ENCODE peak calls at places on chromosomes 1 and 21, in eight cellular contexts. One of them, this sample, is unnamed.
A peak's percentile ranks its signal among the peaks of the same experiment; 100 is the strongest.

GRCh38 chr1:76066390-76066789 is 8.2 kb upstream of the ST6GALNAC3 start:
- DNase-seq in stimulated activated CD4-positive, alpha-beta T cell treated with anti-CD3 and anti-CD28 coated beads, Interleukin-1b, Interleukin-23, amount 100 ng/mL, for 24 hours: no peak
- DNase-seq in stimulated activated CD8-positive, alpha-beta memory T cell treated with anti-CD3 and anti-CD28 coated beads, Interleukin-4, amount 100 ng/mL, for 1 hour: no peak
- DNase-seq in neural progenitor cell: no peak
- DNase-seq in NCI-H510A: no peak
- DNase-seq in Calu3: no peak
- DNase-seq in activated CD8-positive, alpha-beta T cell treated with anti-CD3 and anti-CD28 coated beads for 36 hours: no peak
- DNase-seq in activated CD4-positive, alpha-beta T cell treated with anti-CD3 and anti-CD28 coated beads for 24 hours: no peak
- DNase-seq in this sample: no peak

GRCh38 chr1:33927721-33928120 is 63.8 kb downstream of the HMGB4 start:
- DNase-seq in neural progenitor cell: no peak
- DNase-seq in stimulated activated CD8-positive, alpha-beta memory T cell treated with anti-CD3 and anti-CD28 coated beads, Interleukin-4, amount 100 ng/mL, for 1 hour: no peak
- DNase-seq in NCI-H510A: no peak
- DNase-seq in stimulated activated CD4-positive, alpha-beta T cell treated with anti-CD3 and anti-CD28 coated beads, Interleukin-1b, Interleukin-23, amount 100 ng/mL, for 24 hours: no peak
- DNase-seq in activated CD8-positive, alpha-beta T cell treated with anti-CD3 and anti-CD28 coated beads for 36 hours: no peak
- DNase-seq in Calu3: no peak
- DNase-seq in activated CD4-positive, alpha-beta T cell treated with anti-CD3 and anti-CD28 coated beads for 24 hours: no peak
- DNase-seq in this sample: no peak

GRCh38 chr1:214332950-214333798 is 52.2 kb downstream of the SMYD2 start:
- DNase-seq in stimulated activated CD4-positive, alpha-beta T cell treated with anti-CD3 and anti-CD28 coated beads, Interleukin-1b, Interleukin-23, amount 100 ng/mL, for 24 hours: peak; percentile 11
- DNase-seq in NCI-H510A: no peak
- DNase-seq in activated CD4-positive, alpha-beta T cell treated with anti-CD3 and anti-CD28 coated beads for 24 hours: peak; percentile 6
- DNase-seq in stimulated activated CD8-positive, alpha-beta memory T cell treated with anti-CD3 and anti-CD28 coated beads, Interleukin-4, amount 100 ng/mL, for 1 hour: no peak
- DNase-seq in Calu3: peak; percentile 75
- DNase-seq in neural progenitor cell: peak; percentile 56
- DNase-seq in activated CD8-positive, alpha-beta T cell treated with anti-CD3 and anti-CD28 coated beads for 36 hours: peak; percentile 61
- DNase-seq in this sample: peak; percentile 60

GRCh38 chr1:57124768-57125446 is 159.1 kb upstream of the C8B start:
- DNase-seq in neural progenitor cell: no peak
- DNase-seq in Calu3: no peak
- DNase-seq in activated CD8-positive, alpha-beta T cell treated with anti-CD3 and anti-CD28 coated beads for 36 hours: no peak
- DNase-seq in NCI-H510A: no peak
- DNase-seq in activated CD4-positive, alpha-beta T cell treated with anti-CD3 and anti-CD28 coated beads for 24 hours: no peak
- DNase-seq in stimulated activated CD4-positive, alpha-beta T cell treated with anti-CD3 and anti-CD28 coated beads, Interleukin-1b, Interleukin-23, amount 100 ng/mL, for 24 hours: no peak
- DNase-seq in stimulated activated CD8-positive, alpha-beta memory T cell treated with anti-CD3 and anti-CD28 coated beads, Interleukin-4, amount 100 ng/mL, for 1 hour: no peak
- DNase-seq in this sample: no peak

GRCh38 chr1:65703853-65704252 is 88.8 kb upstream of the PDE4B start:
- DNase-seq in stimulated activated CD8-positive, alpha-beta memory T cell treated with anti-CD3 and anti-CD28 coated beads, Interleukin-4, amount 100 ng/mL, for 1 hour: no peak
- DNase-seq in activated CD4-positive, alpha-beta T cell treated with anti-CD3 and anti-CD28 coated beads for 24 hours: no peak
- DNase-seq in activated CD8-positive, alpha-beta T cell treated with anti-CD3 and anti-CD28 coated beads for 36 hours: no peak
- DNase-seq in NCI-H510A: no peak
- DNase-seq in neural progenitor cell: no peak
- DNase-seq in Calu3: no peak
- DNase-seq in stimulated activated CD4-positive, alpha-beta T cell treated with anti-CD3 and anti-CD28 coated beads, Interleukin-1b, Interleukin-23, amount 100 ng/mL, for 24 hours: no peak
- DNase-seq in this sample: no peak

GRCh38 chr21:44529503-44530125 is 10.4 kb downstream of the KRTAP10-1 start:
- DNase-seq in stimulated activated CD4-positive, alpha-beta T cell treated with anti-CD3 and anti-CD28 coated beads, Interleukin-1b, Interleukin-23, amount 100 ng/mL, for 24 hours: no peak
- DNase-seq in Calu3: no peak
- DNase-seq in stimulated activated CD8-positive, alpha-beta memory T cell treated with anti-CD3 and anti-CD28 coated beads, Interleukin-4, amount 100 ng/mL, for 1 hour: no peak
- DNase-seq in NCI-H510A: no peak
- DNase-seq in activated CD4-positive, alpha-beta T cell treated with anti-CD3 and anti-CD28 coated beads for 24 hours: no peak
- DNase-seq in neural progenitor cell: no peak
- DNase-seq in activated CD8-positive, alpha-beta T cell treated with anti-CD3 and anti-CD28 coated beads for 36 hours: no peak
- DNase-seq in this sample: no peak

GRCh38 chr1:231724876-231725647 is 98.5 kb downstream of the DISC1 start:
- DNase-seq in activated CD4-positive, alpha-beta T cell treated with anti-CD3 and anti-CD28 coated beads for 24 hours: peak; percentile 15
- DNase-seq in activated CD8-positive, alpha-beta T cell treated with anti-CD3 and anti-CD28 coated beads for 36 hours: peak; percentile 37
- DNase-seq in stimulated activated CD8-positive, alpha-beta memory T cell treated with anti-CD3 and anti-CD28 coated beads, Interleukin-4, amount 100 ng/mL, for 1 hour: no peak
- DNase-seq in neural progenitor cell: peak; percentile 66
- DNase-seq in Calu3: peak; percentile 47
- DNase-seq in stimulated activated CD4-positive, alpha-beta T cell treated with anti-CD3 and anti-CD28 coated beads, Interleukin-1b, Interleukin-23, amount 100 ng/mL, for 24 hours: no peak
- DNase-seq in NCI-H510A: no peak
- DNase-seq in this sample: peak; percentile 88

GRCh38 chr1:205601209-205601608 is 30.6 kb downstream of the ELK4 start:
- DNase-seq in Calu3: peak; percentile 66
- DNase-seq in activated CD4-positive, alpha-beta T cell treated with anti-CD3 and anti-CD28 coated beads for 24 hours: no peak
- DNase-seq in activated CD8-positive, alpha-beta T cell treated with anti-CD3 and anti-CD28 coated beads for 36 hours: no peak
- DNase-seq in neural progenitor cell: no peak
- DNase-seq in NCI-H510A: no peak
- DNase-seq in stimulated activated CD8-positive, alpha-beta memory T cell treated with anti-CD3 and anti-CD28 coated beads, Interleukin-4, amount 100 ng/mL, for 1 hour: no peak
- DNase-seq in stimulated activated CD4-positive, alpha-beta T cell treated with anti-CD3 and anti-CD28 coated beads, Interleukin-1b, Interleukin-23, amount 100 ng/mL, for 24 hours: no peak
- DNase-seq in this sample: no peak

GRCh38 chr1:233261206-233261605 is 34.3 kb downstream of the PCNX2 start:
- DNase-seq in stimulated activated CD8-positive, alpha-beta memory T cell treated with anti-CD3 and anti-CD28 coated beads, Interleukin-4, amount 100 ng/mL, for 1 hour: no peak
- DNase-seq in NCI-H510A: no peak
- DNase-seq in activated CD8-positive, alpha-beta T cell treated with anti-CD3 and anti-CD28 coated beads for 36 hours: no peak
- DNase-seq in neural progenitor cell: no peak
- DNase-seq in stimulated activated CD4-positive, alpha-beta T cell treated with anti-CD3 and anti-CD28 coated beads, Interleukin-1b, Interleukin-23, amount 100 ng/mL, for 24 hours: no peak
- DNase-seq in activated CD4-positive, alpha-beta T cell treated with anti-CD3 and anti-CD28 coated beads for 24 hours: no peak
- DNase-seq in Calu3: peak; percentile 24
- DNase-seq in this sample: peak; percentile 26

GRCh38 chr21:45830221-45830640 is 151.3 kb upstream of the COL6A1 start:
- DNase-seq in activated CD8-positive, alpha-beta T cell treated with anti-CD3 and anti-CD28 coated beads for 36 hours: no peak
- DNase-seq in stimulated activated CD4-positive, alpha-beta T cell treated with anti-CD3 and anti-CD28 coated beads, Interleukin-1b, Interleukin-23, amount 100 ng/mL, for 24 hours: no peak
- DNase-seq in NCI-H510A: peak; percentile 53
- DNase-seq in stimulated activated CD8-positive, alpha-beta memory T cell treated with anti-CD3 and anti-CD28 coated beads, Interleukin-4, amount 100 ng/mL, for 1 hour: no peak
- DNase-seq in Calu3: no peak
- DNase-seq in activated CD4-positive, alpha-beta T cell treated with anti-CD3 and anti-CD28 coated beads for 24 hours: no peak
- DNase-seq in neural progenitor cell: no peak
- DNase-seq in this sample: no peak

GRCh38 chr1:8015809-8016165 is 10.3 kb downstream of the ERRFI1 start:
- DNase-seq in NCI-H510A: no peak
- DNase-seq in stimulated activated CD4-positive, alpha-beta T cell treated with anti-CD3 and anti-CD28 coated beads, Interleukin-1b, Interleukin-23, amount 100 ng/mL, for 24 hours: no peak
- DNase-seq in activated CD8-positive, alpha-beta T cell treated with anti-CD3 and anti-CD28 coated beads for 36 hours: no peak
- DNase-seq in stimulated activated CD8-positive, alpha-beta memory T cell treated with anti-CD3 and anti-CD28 coated beads, Interleukin-4, amount 100 ng/mL, for 1 hour: no peak
- DNase-seq in activated CD4-positive, alpha-beta T cell treated with anti-CD3 and anti-CD28 coated beads for 24 hours: no peak
- DNase-seq in neural progenitor cell: no peak
- DNase-seq in Calu3: no peak
- DNase-seq in this sample: no peak

GRCh38 chr1:177281901-177282300 is 111.1 kb downstream of the BRINP2 start:
- DNase-seq in neural progenitor cell: peak; percentile 53
- DNase-seq in NCI-H510A: no peak
- DNase-seq in stimulated activated CD8-positive, alpha-beta memory T cell treated with anti-CD3 and anti-CD28 coated beads, Interleukin-4, amount 100 ng/mL, for 1 hour: no peak
- DNase-seq in Calu3: no peak
- DNase-seq in stimulated activated CD4-positive, alpha-beta T cell treated with anti-CD3 and anti-CD28 coated beads, Interleukin-1b, Interleukin-23, amount 100 ng/mL, for 24 hours: no peak
- DNase-seq in activated CD8-positive, alpha-beta T cell treated with anti-CD3 and anti-CD28 coated beads for 36 hours: no peak
- DNase-seq in activated CD4-positive, alpha-beta T cell treated with anti-CD3 and anti-CD28 coated beads for 24 hours: no peak
- DNase-seq in this sample: no peak

GRCh38 chr1:197327776-197328364 is 59.8 kb downstream of the CRB1 start:
- DNase-seq in Calu3: no peak
- DNase-seq in neural progenitor cell: peak; percentile 15
- DNase-seq in stimulated activated CD4-positive, alpha-beta T cell treated with anti-CD3 and anti-CD28 coated beads, Interleukin-1b, Interleukin-23, amount 100 ng/mL, for 24 hours: no peak
- DNase-seq in activated CD4-positive, alpha-beta T cell treated with anti-CD3 and anti-CD28 coated beads for 24 hours: no peak
- DNase-seq in activated CD8-positive, alpha-beta T cell treated with anti-CD3 and anti-CD28 coated beads for 36 hours: no peak
- DNase-seq in NCI-H510A: no peak
- DNase-seq in stimulated activated CD8-positive, alpha-beta memory T cell treated with anti-CD3 and anti-CD28 coated beads, Interleukin-4, amount 100 ng/mL, for 1 hour: no peak
- DNase-seq in this sample: peak; percentile 33

GRCh38 chr1:175273656-175274055 is 81.1 kb upstream of the KIAA0040 start:
- DNase-seq in NCI-H510A: no peak
- DNase-seq in stimulated activated CD4-positive, alpha-beta T cell treated with anti-CD3 and anti-CD28 coated beads, Interleukin-1b, Interleukin-23, amount 100 ng/mL, for 24 hours: no peak
- DNase-seq in neural progenitor cell: no peak
- DNase-seq in stimulated activated CD8-positive, alpha-beta memory T cell treated with anti-CD3 and anti-CD28 coated beads, Interleukin-4, amount 100 ng/mL, for 1 hour: no peak
- DNase-seq in Calu3: no peak
- DNase-seq in activated CD8-positive, alpha-beta T cell treated with anti-CD3 and anti-CD28 coated beads for 36 hours: no peak
- DNase-seq in activated CD4-positive, alpha-beta T cell treated with anti-CD3 and anti-CD28 coated beads for 24 hours: no peak
- DNase-seq in this sample: no peak

GRCh38 chr1:218852541-218852940 is 321.1 kb upstream of the LYPLAL1 start:
- DNase-seq in Calu3: no peak
- DNase-seq in stimulated activated CD4-positive, alpha-beta T cell treated with anti-CD3 and anti-CD28 coated beads, Interleukin-1b, Interleukin-23, amount 100 ng/mL, for 24 hours: no peak
- DNase-seq in NCI-H510A: no peak
- DNase-seq in neural progenitor cell: no peak
- DNase-seq in activated CD4-positive, alpha-beta T cell treated with anti-CD3 and anti-CD28 coated beads for 24 hours: no peak
- DNase-seq in activated CD8-positive, alpha-beta T cell treated with anti-CD3 and anti-CD28 coated beads for 36 hours: no peak
- DNase-seq in stimulated activated CD8-positive, alpha-beta memory T cell treated with anti-CD3 and anti-CD28 coated beads, Interleukin-4, amount 100 ng/mL, for 1 hour: no peak
- DNase-seq in this sample: no peak

GRCh38 chr1:46735708-46736324 is 16.9 kb upstream of the EFCAB14 start:
- DNase-seq in stimulated activated CD4-positive, alpha-beta T cell treated with anti-CD3 and anti-CD28 coated beads, Interleukin-1b, Interleukin-23, amount 100 ng/mL, for 24 hours: no peak
- DNase-seq in stimulated activated CD8-positive, alpha-beta memory T cell treated with anti-CD3 and anti-CD28 coated beads, Interleukin-4, amount 100 ng/mL, for 1 hour: no peak
- DNase-seq in NCI-H510A: no peak
- DNase-seq in activated CD8-positive, alpha-beta T cell treated with anti-CD3 and anti-CD28 coated beads for 36 hours: peak; percentile 23
- DNase-seq in neural progenitor cell: peak; percentile 83
- DNase-seq in activated CD4-positive, alpha-beta T cell treated with anti-CD3 and anti-CD28 coated beads for 24 hours: no peak
- DNase-seq in Calu3: peak; percentile 66
- DNase-seq in this sample: peak; percentile 64

GRCh38 chr1:206503591-206504362 is 3.6 kb upstream of the RASSF5 start:
- DNase-seq in activated CD8-positive, alpha-beta T cell treated with anti-CD3 and anti-CD28 coated beads for 36 hours: peak; percentile 84
- DNase-seq in stimulated activated CD4-positive, alpha-beta T cell treated with anti-CD3 and anti-CD28 coated beads, Interleukin-1b, Interleukin-23, amount 100 ng/mL, for 24 hours: peak; percentile 10
- DNase-seq in stimulated activated CD8-positive, alpha-beta memory T cell treated with anti-CD3 and anti-CD28 coated beads, Interleukin-4, amount 100 ng/mL, for 1 hour: no peak
- DNase-seq in neural progenitor cell: no peak
- DNase-seq in Calu3: peak; percentile 51
- DNase-seq in activated CD4-positive, alpha-beta T cell treated with anti-CD3 and anti-CD28 coated beads for 24 hours: peak; percentile 34
- DNase-seq in NCI-H510A: no peak
- DNase-seq in this sample: peak; percentile 66

GRCh38 chr1:153174624-153175023 is 23.9 kb upstream of the SPRR2G start:
- DNase-seq in activated CD4-positive, alpha-beta T cell treated with anti-CD3 and anti-CD28 coated beads for 24 hours: no peak
- DNase-seq in stimulated activated CD4-positive, alpha-beta T cell treated with anti-CD3 and anti-CD28 coated beads, Interleukin-1b, Interleukin-23, amount 100 ng/mL, for 24 hours: no peak
- DNase-seq in Calu3: no peak
- DNase-seq in stimulated activated CD8-positive, alpha-beta memory T cell treated with anti-CD3 and anti-CD28 coated beads, Interleukin-4, amount 100 ng/mL, for 1 hour: no peak
- DNase-seq in activated CD8-positive, alpha-beta T cell treated with anti-CD3 and anti-CD28 coated beads for 36 hours: no peak
- DNase-seq in neural progenitor cell: no peak
- DNase-seq in NCI-H510A: no peak
- DNase-seq in this sample: no peak

GRCh38 chr1:1049318-1050165 is 24.6 kb downstream of the RNF223 start:
- DNase-seq in NCI-H510A: no peak
- DNase-seq in neural progenitor cell: no peak
- DNase-seq in stimulated activated CD4-positive, alpha-beta T cell treated with anti-CD3 and anti-CD28 coated beads, Interleukin-1b, Interleukin-23, amount 100 ng/mL, for 24 hours: no peak
- DNase-seq in activated CD8-positive, alpha-beta T cell treated with anti-CD3 and anti-CD28 coated beads for 36 hours: no peak
- DNase-seq in activated CD4-positive, alpha-beta T cell treated with anti-CD3 and anti-CD28 coated beads for 24 hours: no peak
- DNase-seq in Calu3: no peak
- DNase-seq in stimulated activated CD8-positive, alpha-beta memory T cell treated with anti-CD3 and anti-CD28 coated beads, Interleukin-4, amount 100 ng/mL, for 1 hour: no peak
- DNase-seq in this sample: no peak

GRCh38 chr1:203676455-203676854 is 49.8 kb downstream of the ATP2B4 start:
- DNase-seq in stimulated activated CD8-positive, alpha-beta memory T cell treated with anti-CD3 and anti-CD28 coated beads, Interleukin-4, amount 100 ng/mL, for 1 hour: no peak
- DNase-seq in activated CD4-positive, alpha-beta T cell treated with anti-CD3 and anti-CD28 coated beads for 24 hours: no peak
- DNase-seq in neural progenitor cell: no peak
- DNase-seq in stimulated activated CD4-positive, alpha-beta T cell treated with anti-CD3 and anti-CD28 coated beads, Interleukin-1b, Interleukin-23, amount 100 ng/mL, for 24 hours: no peak
- DNase-seq in Calu3: no peak
- DNase-seq in activated CD8-positive, alpha-beta T cell treated with anti-CD3 and anti-CD28 coated beads for 36 hours: no peak
- DNase-seq in NCI-H510A: no peak
- DNase-seq in this sample: no peak

GRCh38 chr1:109198043-109198695 is 15.5 kb upstream of the SARS1 start:
- DNase-seq in NCI-H510A: no peak
- DNase-seq in activated CD8-positive, alpha-beta T cell treated with anti-CD3 and anti-CD28 coated beads for 36 hours: no peak
- DNase-seq in activated CD4-positive, alpha-beta T cell treated with anti-CD3 and anti-CD28 coated beads for 24 hours: no peak
- DNase-seq in Calu3: no peak
- DNase-seq in stimulated activated CD4-positive, alpha-beta T cell treated with anti-CD3 and anti-CD28 coated beads, Interleukin-1b, Interleukin-23, amount 100 ng/mL, for 24 hours: no peak
- DNase-seq in stimulated activated CD8-positive, alpha-beta memory T cell treated with anti-CD3 and anti-CD28 coated beads, Interleukin-4, amount 100 ng/mL, for 1 hour: no peak
- DNase-seq in neural progenitor cell: no peak
- DNase-seq in this sample: peak; percentile 26

GRCh38 chr21:42199488-42200463 is 19.2 kb upstream of the ABCG1 start:
- DNase-seq in activated CD8-positive, alpha-beta T cell treated with anti-CD3 and anti-CD28 coated beads for 36 hours: peak; percentile 44
- DNase-seq in stimulated activated CD4-positive, alpha-beta T cell treated with anti-CD3 and anti-CD28 coated beads, Interleukin-1b, Interleukin-23, amount 100 ng/mL, for 24 hours: no peak
- DNase-seq in activated CD4-positive, alpha-beta T cell treated with anti-CD3 and anti-CD28 coated beads for 24 hours: no peak
- DNase-seq in Calu3: no peak
- DNase-seq in neural progenitor cell: no peak
- DNase-seq in stimulated activated CD8-positive, alpha-beta memory T cell treated with anti-CD3 and anti-CD28 coated beads, Interleukin-4, amount 100 ng/mL, for 1 hour: no peak
- DNase-seq in NCI-H510A: no peak
- DNase-seq in this sample: no peak

GRCh38 chr1:67801903-67802302 is 31.4 kb downstream of the GNG12 start:
- DNase-seq in stimulated activated CD8-positive, alpha-beta memory T cell treated with anti-CD3 and anti-CD28 coated beads, Interleukin-4, amount 100 ng/mL, for 1 hour: no peak
- DNase-seq in activated CD8-positive, alpha-beta T cell treated with anti-CD3 and anti-CD28 coated beads for 36 hours: no peak
- DNase-seq in activated CD4-positive, alpha-beta T cell treated with anti-CD3 and anti-CD28 coated beads for 24 hours: no peak
- DNase-seq in stimulated activated CD4-positive, alpha-beta T cell treated with anti-CD3 and anti-CD28 coated beads, Interleukin-1b, Interleukin-23, amount 100 ng/mL, for 24 hours: no peak
- DNase-seq in neural progenitor cell: no peak
- DNase-seq in NCI-H510A: no peak
- DNase-seq in Calu3: no peak
- DNase-seq in this sample: no peak

GRCh38 chr1:160755864-160756616 is 17.0 kb downstream of the SLAMF7 start:
- DNase-seq in activated CD4-positive, alpha-beta T cell treated with anti-CD3 and anti-CD28 coated beads for 24 hours: no peak
- DNase-seq in Calu3: no peak
- DNase-seq in activated CD8-positive, alpha-beta T cell treated with anti-CD3 and anti-CD28 coated beads for 36 hours: peak; percentile 70
- DNase-seq in neural progenitor cell: no peak
- DNase-seq in stimulated activated CD8-positive, alpha-beta memory T cell treated with anti-CD3 and anti-CD28 coated beads, Interleukin-4, amount 100 ng/mL, for 1 hour: no peak
- DNase-seq in stimulated activated CD4-positive, alpha-beta T cell treated with anti-CD3 and anti-CD28 coated beads, Interleukin-1b, Interleukin-23, amount 100 ng/mL, for 24 hours: no peak
- DNase-seq in NCI-H510A: no peak
- DNase-seq in this sample: no peak

GRCh38 chr1:60345621-60346020 is 272.1 kb upstream of the C1orf87 start:
- DNase-seq in NCI-H510A: no peak
- DNase-seq in stimulated activated CD8-positive, alpha-beta memory T cell treated with anti-CD3 and anti-CD28 coated beads, Interleukin-4, amount 100 ng/mL, for 1 hour: no peak
- DNase-seq in activated CD4-positive, alpha-beta T cell treated with anti-CD3 and anti-CD28 coated beads for 24 hours: no peak
- DNase-seq in activated CD8-positive, alpha-beta T cell treated with anti-CD3 and anti-CD28 coated beads for 36 hours: no peak
- DNase-seq in Calu3: no peak
- DNase-seq in neural progenitor cell: no peak
- DNase-seq in stimulated activated CD4-positive, alpha-beta T cell treated with anti-CD3 and anti-CD28 coated beads, Interleukin-1b, Interleukin-23, amount 100 ng/mL, for 24 hours: no peak
- DNase-seq in this sample: no peak

GRCh38 chr1:156368889-156369684 is at the start of gene RHBG:
- DNase-seq in activated CD4-positive, alpha-beta T cell treated with anti-CD3 and anti-CD28 coated beads for 24 hours: no peak
- DNase-seq in activated CD8-positive, alpha-beta T cell treated with anti-CD3 and anti-CD28 coated beads for 36 hours: peak; percentile 19
- DNase-seq in Calu3: peak; percentile 85
- DNase-seq in stimulated activated CD8-positive, alpha-beta memory T cell treated with anti-CD3 and anti-CD28 coated beads, Interleukin-4, amount 100 ng/mL, for 1 hour: no peak
- DNase-seq in neural progenitor cell: peak; percentile 78
- DNase-seq in NCI-H510A: peak; percentile 48
- DNase-seq in stimulated activated CD4-positive, alpha-beta T cell treated with anti-CD3 and anti-CD28 coated beads, Interleukin-1b, Interleukin-23, amount 100 ng/mL, for 24 hours: no peak
- DNase-seq in this sample: peak; percentile 32

GRCh38 chr1:59214764-59215208 is 82.1 kb upstream of the FGGY start:
- DNase-seq in activated CD4-positive, alpha-beta T cell treated with anti-CD3 and anti-CD28 coated beads for 24 hours: no peak
- DNase-seq in NCI-H510A: peak; percentile 75
- DNase-seq in Calu3: peak; percentile 54
- DNase-seq in stimulated activated CD4-positive, alpha-beta T cell treated with anti-CD3 and anti-CD28 coated beads, Interleukin-1b, Interleukin-23, amount 100 ng/mL, for 24 hours: no peak
- DNase-seq in stimulated activated CD8-positive, alpha-beta memory T cell treated with anti-CD3 and anti-CD28 coated beads, Interleukin-4, amount 100 ng/mL, for 1 hour: no peak
- DNase-seq in neural progenitor cell: no peak
- DNase-seq in activated CD8-positive, alpha-beta T cell treated with anti-CD3 and anti-CD28 coated beads for 36 hours: no peak
- DNase-seq in this sample: no peak

GRCh38 chr1:31152181-31152768 is 86.8 kb upstream of the PUM1 start:
- DNase-seq in activated CD4-positive, alpha-beta T cell treated with anti-CD3 and anti-CD28 coated beads for 24 hours: no peak
- DNase-seq in NCI-H510A: no peak
- DNase-seq in neural progenitor cell: no peak
- DNase-seq in stimulated activated CD8-positive, alpha-beta memory T cell treated with anti-CD3 and anti-CD28 coated beads, Interleukin-4, amount 100 ng/mL, for 1 hour: no peak
- DNase-seq in stimulated activated CD4-positive, alpha-beta T cell treated with anti-CD3 and anti-CD28 coated beads, Interleukin-1b, Interleukin-23, amount 100 ng/mL, for 24 hours: no peak
- DNase-seq in Calu3: no peak
- DNase-seq in activated CD8-positive, alpha-beta T cell treated with anti-CD3 and anti-CD28 coated beads for 36 hours: peak; percentile 8
- DNase-seq in this sample: peak; percentile 54

GRCh38 chr1:24724345-24725208 is 20.7 kb upstream of the CLIC4 start:
- DNase-seq in NCI-H510A: no peak
- DNase-seq in neural progenitor cell: peak; percentile 40
- DNase-seq in activated CD4-positive, alpha-beta T cell treated with anti-CD3 and anti-CD28 coated beads for 24 hours: no peak
- DNase-seq in Calu3: peak; percentile 67
- DNase-seq in stimulated activated CD4-positive, alpha-beta T cell treated with anti-CD3 and anti-CD28 coated beads, Interleukin-1b, Interleukin-23, amount 100 ng/mL, for 24 hours: no peak
- DNase-seq in stimulated activated CD8-positive, alpha-beta memory T cell treated with anti-CD3 and anti-CD28 coated beads, Interleukin-4, amount 100 ng/mL, for 1 hour: no peak
- DNase-seq in activated CD8-positive, alpha-beta T cell treated with anti-CD3 and anti-CD28 coated beads for 36 hours: no peak
- DNase-seq in this sample: no peak

GRCh38 chr1:57133686-57134085 is 167.9 kb upstream of the C8B start:
- DNase-seq in stimulated activated CD4-positive, alpha-beta T cell treated with anti-CD3 and anti-CD28 coated beads, Interleukin-1b, Interleukin-23, amount 100 ng/mL, for 24 hours: no peak
- DNase-seq in stimulated activated CD8-positive, alpha-beta memory T cell treated with anti-CD3 and anti-CD28 coated beads, Interleukin-4, amount 100 ng/mL, for 1 hour: no peak
- DNase-seq in Calu3: no peak
- DNase-seq in NCI-H510A: no peak
- DNase-seq in neural progenitor cell: no peak
- DNase-seq in activated CD8-positive, alpha-beta T cell treated with anti-CD3 and anti-CD28 coated beads for 36 hours: no peak
- DNase-seq in activated CD4-positive, alpha-beta T cell treated with anti-CD3 and anti-CD28 coated beads for 24 hours: no peak
- DNase-seq in this sample: no peak

GRCh38 chr1:51044199-51044598 is 57.8 kb upstream of the C1orf185 start:
- DNase-seq in activated CD4-positive, alpha-beta T cell treated with anti-CD3 and anti-CD28 coated beads for 24 hours: no peak
- DNase-seq in stimulated activated CD8-positive, alpha-beta memory T cell treated with anti-CD3 and anti-CD28 coated beads, Interleukin-4, amount 100 ng/mL, for 1 hour: no peak
- DNase-seq in stimulated activated CD4-positive, alpha-beta T cell treated with anti-CD3 and anti-CD28 coated beads, Interleukin-1b, Interleukin-23, amount 100 ng/mL, for 24 hours: no peak
- DNase-seq in NCI-H510A: no peak
- DNase-seq in activated CD8-positive, alpha-beta T cell treated with anti-CD3 and anti-CD28 coated beads for 36 hours: no peak
- DNase-seq in neural progenitor cell: no peak
- DNase-seq in Calu3: no peak
- DNase-seq in this sample: no peak

GRCh38 chr1:112676543-112676942 is 2.1 kb downstream of the MOV10 start:
- DNase-seq in stimulated activated CD8-positive, alpha-beta memory T cell treated with anti-CD3 and anti-CD28 coated beads, Interleukin-4, amount 100 ng/mL, for 1 hour: no peak
- DNase-seq in neural progenitor cell: no peak
- DNase-seq in activated CD8-positive, alpha-beta T cell treated with anti-CD3 and anti-CD28 coated beads for 36 hours: no peak
- DNase-seq in NCI-H510A: no peak
- DNase-seq in stimulated activated CD4-positive, alpha-beta T cell treated with anti-CD3 and anti-CD28 coated beads, Interleukin-1b, Interleukin-23, amount 100 ng/mL, for 24 hours: no peak
- DNase-seq in Calu3: no peak
- DNase-seq in activated CD4-positive, alpha-beta T cell treated with anti-CD3 and anti-CD28 coated beads for 24 hours: no peak
- DNase-seq in this sample: no peak

GRCh38 chr1:93275634-93276295 is 69.9 kb upstream of the DR1 start:
- DNase-seq in activated CD8-positive, alpha-beta T cell treated with anti-CD3 and anti-CD28 coated beads for 36 hours: no peak
- DNase-seq in stimulated activated CD4-positive, alpha-beta T cell treated with anti-CD3 and anti-CD28 coated beads, Interleukin-1b, Interleukin-23, amount 100 ng/mL, for 24 hours: no peak
- DNase-seq in Calu3: no peak
- DNase-seq in neural progenitor cell: peak; percentile 8
- DNase-seq in activated CD4-positive, alpha-beta T cell treated with anti-CD3 and anti-CD28 coated beads for 24 hours: no peak
- DNase-seq in stimulated activated CD8-positive, alpha-beta memory T cell treated with anti-CD3 and anti-CD28 coated beads, Interleukin-4, amount 100 ng/mL, for 1 hour: no peak
- DNase-seq in NCI-H510A: no peak
- DNase-seq in this sample: no peak

GRCh38 chr1:17545354-17545753 is 5.9 kb downstream of the ARHGEF10L start:
- DNase-seq in stimulated activated CD4-positive, alpha-beta T cell treated with anti-CD3 and anti-CD28 coated beads, Interleukin-1b, Interleukin-23, amount 100 ng/mL, for 24 hours: no peak
- DNase-seq in Calu3: no peak
- DNase-seq in activated CD4-positive, alpha-beta T cell treated with anti-CD3 and anti-CD28 coated beads for 24 hours: no peak
- DNase-seq in neural progenitor cell: no peak
- DNase-seq in stimulated activated CD8-positive, alpha-beta memory T cell treated with anti-CD3 and anti-CD28 coated beads, Interleukin-4, amount 100 ng/mL, for 1 hour: no peak
- DNase-seq in NCI-H510A: no peak
- DNase-seq in activated CD8-positive, alpha-beta T cell treated with anti-CD3 and anti-CD28 coated beads for 36 hours: no peak
- DNase-seq in this sample: peak; percentile 19

This sample was measured in SK-MEL-5.